ENCODE peak calls at places on chromosome 16, in five cellular contexts. H is NB4, P is body of pancreas, O is lower leg skin, F is H54. A is an unnamed sample.

GRCh38 chr16:12398029-12398735 is 405.5 kb downstream of the CPPED1 start:
- DNase-seq in H (no peak), O (no peak), P (no peak), F (no peak), A (no peak)

GRCh38 chr16:8893426-8893825 is 11.3 kb downstream of the LITAFD start:
- DNase-seq in H (no peak), F (no peak), P (no peak), O (no peak), A (no peak)

GRCh38 chr16:15498427-15499175 is 64.2 kb downstream of the BMERB1 start:
- DNase-seq in F (no peak), H (no peak), O (no peak), P (no peak), A (no peak)

GRCh38 chr16:48235058-48235555 is 9.0 kb upstream of the LONP2 start:
- DNase-seq in O (no peak), F (no peak), H (no peak), P (no peak), A (no peak)

GRCh38 chr16:56635441-56635967 is 3.0 kb upstream of the MT1A start:
- DNase-seq in P (no peak), H (no peak), F (no peak), O (no peak), A (no peak)

GRCh38 chr16:3800477-3801270 is 79.8 kb downstream of the CREBBP start:
- DNase-seq in O (no peak), P (no peak), H (no peak), F (no peak), A (no peak)

GRCh38 chr16:85675528-85675927 is 13.2 kb downstream of the GINS2 start:
- DNase-seq in P (no peak), F (no peak), O (no peak), H (peak), A (no peak)

GRCh38 chr16:86697715-86698114 is 119.4 kb downstream of the FOXL1 start:
- DNase-seq in H (no peak), F (no peak), O (no peak), P (no peak), A (no peak)

GRCh38 chr16:84884311-84885023 is 64.7 kb downstream of the CRISPLD2 start:
- DNase-seq in P (no peak), H (no peak), F (no peak), O (no peak), A (no peak)

GRCh38 chr16:2611499-2611862 is 70.8 kb upstream of the KCTD5 start:
- DNase-seq in O (no peak), H (no peak), P (no peak), F (no peak), A (no peak)

GRCh38 chr16:2610781-2611498 is 71.4 kb upstream of the KCTD5 start:
- DNase-seq in F (no peak), H (no peak), P (no peak), O (no peak), A (no peak)

GRCh38 chr16:2614761-2615191 is 67.5 kb upstream of the KCTD5 start:
- DNase-seq in O (no peak), P (no peak), F (no peak), H (no peak), A (no peak)

GRCh38 chr16:2609827-2610470 is 72.1 kb downstream of the PDPK1 start:
- DNase-seq in F (no peak), O (no peak), P (no peak), H (no peak), A (no peak)
- TF ChIP-seq POLR2A in F (no peak), O (no peak), P (no peak), H (no peak), A (no peak)

GRCh38 chr16:28316056-28316455 is 23.7 kb downstream of the SBK1 start:
- DNase-seq in H (no peak), F (no peak), O (no peak), P (no peak), A (no peak)
- TF ChIP-seq POLR2A in H (no peak), F (no peak), O (no peak), P (no peak), A (no peak)

GRCh38 chr16:2046889-2047329 is 725 bp downstream of the NTHL1 start:
- DNase-seq in P (no peak), F (no peak), O (no peak), H (no peak), A (no peak)

GRCh38 chr16:2048116-2048543 is 345 bp downstream of the TSC2 start:
- DNase-seq in F (no peak), O (no peak), P (no peak), H (no peak), A (no peak)

GRCh38 chr16:2046125-2046888 is 1.3 kb downstream of the NTHL1 start:
- DNase-seq in P (no peak), O (no peak), H (no peak), F (no peak), A (no peak)

GRCh38 chr16:2044541-2044940 is 3.1 kb downstream of the NTHL1 start:
- DNase-seq in P (no peak), F (no peak), O (no peak), H (no peak), A (no peak)

DNA sequence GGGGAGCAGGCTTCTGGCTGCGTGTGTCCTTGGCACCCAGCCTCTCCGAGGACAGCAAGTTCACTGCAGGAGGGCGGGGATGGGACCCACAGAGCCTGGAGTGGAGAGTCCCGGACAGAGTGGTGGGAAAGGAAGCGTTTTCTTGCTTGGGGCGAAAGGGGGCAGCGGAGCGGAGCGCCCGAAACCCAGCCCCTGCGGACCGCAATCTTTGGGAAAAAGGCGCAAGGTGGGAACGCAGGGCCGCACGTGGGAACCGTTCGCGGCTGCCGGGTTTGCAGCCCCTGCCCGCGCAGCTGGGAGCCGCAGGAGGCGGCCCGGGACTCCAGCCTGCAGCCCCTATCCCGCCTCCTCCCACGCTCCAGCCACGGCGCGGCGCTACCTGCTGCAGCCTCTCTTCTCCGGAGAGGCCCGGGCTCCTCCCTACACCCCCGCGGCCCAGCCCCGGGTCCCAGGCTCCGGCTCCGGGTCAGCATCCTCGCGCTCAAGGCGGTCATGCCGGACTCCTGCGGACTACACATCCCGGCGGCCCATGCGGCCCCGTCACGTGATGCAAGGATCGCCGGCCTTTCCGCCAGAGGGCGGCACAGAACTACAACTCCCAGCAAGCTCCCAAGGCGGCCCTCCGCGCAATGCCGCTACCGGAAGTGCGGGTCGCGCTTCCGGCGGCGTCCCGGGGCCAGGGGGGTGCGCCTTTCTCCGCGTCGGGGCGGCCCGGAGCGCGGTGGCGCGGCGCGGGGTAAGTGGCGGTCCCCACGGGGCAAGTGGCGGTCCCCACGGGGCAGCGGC is at the start of the genes NTHL1 and TSC2:
- DNase-seq in O (peak), P (peak), H (peak), F (peak), A (peak)
- TF ChIP-seq POLR2A in O (no peak), P (no peak), H (peak), F (peak), A (peak)

DNA sequence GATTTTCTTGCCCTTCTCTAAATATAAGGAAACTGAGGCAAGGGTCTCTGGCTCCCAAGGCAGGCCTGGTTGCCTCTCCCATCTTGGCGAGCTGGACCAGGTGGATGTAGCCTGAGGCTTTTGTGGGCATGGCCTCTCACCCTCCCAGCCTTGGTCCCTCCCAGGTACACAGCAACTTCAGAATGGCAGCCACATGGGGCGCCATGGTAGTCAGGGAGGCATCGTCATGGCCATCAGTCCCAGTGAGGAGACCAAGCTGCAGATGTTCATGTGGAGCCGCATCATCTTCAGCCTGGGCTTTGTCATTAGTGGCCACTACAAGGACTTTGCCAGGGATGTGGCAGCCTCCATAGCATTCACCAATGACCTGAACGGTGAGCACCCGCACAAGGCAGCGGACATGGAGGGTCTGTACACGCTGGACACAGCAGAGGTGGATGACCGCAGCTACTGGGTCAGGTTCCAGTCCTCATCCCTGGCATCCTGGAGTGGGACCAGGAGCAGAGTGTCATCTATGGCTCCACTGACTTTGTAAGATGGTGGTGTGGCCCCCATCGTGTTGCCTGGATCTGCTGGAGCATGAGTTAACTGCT is 165.8 kb upstream of the ZNF267 start:
- DNase-seq in H (no peak), P (no peak), O (no peak), F (no peak), A (no peak)
- TF ChIP-seq POLR2A in H (no peak), P (no peak), O (no peak), F (no peak), A (no peak)

DNA sequence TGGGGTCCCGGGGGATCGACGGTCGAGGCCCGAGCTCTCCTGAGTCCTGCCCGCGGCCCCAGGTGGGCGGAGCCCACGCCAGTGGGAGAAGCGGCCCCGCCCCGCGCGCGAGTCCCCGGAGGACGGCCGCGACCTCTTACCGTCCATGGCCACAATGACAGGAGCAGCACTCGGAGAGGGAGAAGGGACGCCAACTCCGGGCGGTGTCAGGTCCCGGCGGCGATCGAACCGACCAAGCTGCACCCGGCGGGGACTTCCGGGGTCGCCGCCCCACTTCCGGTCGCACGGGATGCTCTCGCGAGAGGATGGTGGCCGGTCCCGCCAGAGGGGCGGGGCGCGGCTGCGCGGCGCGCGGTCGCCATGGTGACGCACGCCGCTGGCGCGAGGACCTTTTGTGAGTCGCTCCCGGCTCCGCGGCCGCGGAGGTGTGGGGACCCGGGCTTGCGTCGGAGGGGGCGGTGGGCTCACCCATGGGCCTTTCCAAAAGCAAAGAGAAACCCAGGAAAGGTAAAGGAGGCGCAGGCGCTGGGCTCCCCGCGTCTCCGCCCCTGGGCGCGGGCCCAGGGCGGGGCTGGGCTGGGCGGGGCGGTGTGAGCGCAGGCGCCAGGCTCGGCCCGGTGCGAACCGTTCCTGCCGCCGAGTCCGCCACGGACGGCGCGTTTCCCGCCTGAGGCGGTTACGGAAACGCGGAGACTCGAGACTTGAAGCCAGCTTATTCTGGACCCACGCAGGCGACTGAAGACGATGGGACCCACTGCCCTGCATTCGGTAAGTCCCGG is at the start of the genes CHMP1A and SPATA33:
- DNase-seq in P (peak), F (peak), O (peak), H (peak), A (peak)
- TF ChIP-seq POLR2A in P (no peak), F (peak), O (no peak), H (peak), A (peak)

GRCh38 chr16:31873556-31874353 is at the start of gene ZNF267:
- DNase-seq in P (peak), O (peak), F (peak), H (peak), A (peak)
- TF ChIP-seq POLR2A in P (peak), O (no peak), F (peak), H (peak), A (peak)

GRCh38 chr16:23874613-23875294 is 39.0 kb downstream of the PRKCB start:
- DNase-seq in H (no peak), O (no peak), P (no peak), F (no peak), A (no peak)
- TF ChIP-seq POLR2A in H (no peak), O (no peak), P (no peak), F (no peak), A (no peak)

DNA sequence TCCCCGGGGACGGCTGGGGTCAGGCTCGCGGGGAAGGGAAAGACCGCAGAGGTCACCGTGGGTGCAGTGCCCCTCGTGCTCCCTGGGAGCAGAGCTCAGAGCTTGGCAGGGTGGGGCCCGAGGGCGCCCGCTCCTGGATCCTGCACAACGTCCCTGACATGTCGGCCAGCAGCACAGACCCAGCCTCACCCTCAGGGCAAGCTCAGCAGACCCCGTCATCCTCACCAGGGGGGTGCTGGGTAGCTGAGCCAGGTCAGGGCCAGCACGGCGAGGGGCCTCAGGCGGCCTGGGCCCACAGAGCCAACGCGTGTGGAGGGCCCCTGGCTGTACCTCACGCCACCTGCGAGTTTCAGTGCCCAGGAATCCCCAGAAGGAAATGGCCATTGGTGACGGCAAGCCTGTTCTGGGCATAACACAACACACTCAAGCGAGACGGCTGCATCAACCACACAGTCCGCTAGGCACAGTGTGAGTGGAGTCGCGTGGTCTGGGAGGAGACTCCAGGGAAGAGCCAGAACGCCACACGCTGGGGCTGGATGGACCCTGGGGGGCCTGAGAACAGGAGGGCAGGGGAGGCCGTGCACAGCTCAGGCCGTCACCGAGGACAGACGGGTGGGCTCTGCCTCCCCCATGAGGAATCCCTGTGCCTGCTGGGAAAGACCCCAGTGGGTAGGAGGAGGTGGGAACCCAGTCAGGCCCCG is 60.3 kb downstream of the ZNF778 start:
- DNase-seq in H (no peak), F (no peak), O (no peak), P (no peak), A (no peak)
- TF ChIP-seq POLR2A in H (no peak), F (no peak), O (no peak), P (no peak), A (no peak)

A was measured in GM12892.